ENCODE peak calls at places on chromosomes 12 and 14, in ten cellular contexts. D is transverse colon, S is suprapubic skin, K is aorta, Y is tibial artery, L is Panc1, M is body of pancreas, H is foreskin keratinocyte, J is heart left ventricle, W is lung. T is an unnamed sample.

GRCh38 chr14:53953828-53954550 is 2.6 kb downstream of the BMP4 start:
- DNase-seq in D (peak; percentile 31), S (peak; percentile 83), K (peak; percentile 71), Y (peak; percentile 64), L (no peak), M (peak; percentile 42), H (peak; percentile 51), J (peak; percentile 39), W (no peak), T (peak; percentile 88)

GRCh38 chr14:21711360-21711961 is 37.8 kb upstream of the OR4E1 start:
- DNase-seq in D (peak; percentile 13), S (no peak), K (no peak), Y (no peak), L (peak; percentile 36), M (peak; percentile 12), H (peak; percentile 21), J (no peak), W (no peak), T (no peak)

GRCh38 chr14:88849717-88850116 is 25.3 kb downstream of the TTC8 start:
- DNase-seq in D (no peak), S (no peak), K (no peak), Y (no peak), L (no peak), M (no peak), H (no peak), J (no peak), W (no peak), T (no peak)

GRCh38 chr12:96240251-96240650 is 46.1 kb downstream of the ELK3 start:
- DNase-seq in D (no peak), S (no peak), K (no peak), Y (no peak), L (no peak), M (no peak), H (no peak), J (no peak), W (no peak), T (no peak)

GRCh38 chr14:35299708-35300107 is 7.5 kb downstream of the PSMA6 start:
- DNase-seq in D (no peak), S (no peak), K (no peak), Y (no peak), L (no peak), M (no peak), H (no peak), J (no peak), W (no peak), T (no peak)

GRCh38 chr12:131615316-131616053 is 95.4 kb upstream of the SFSWAP start:
- DNase-seq in D (no peak), S (no peak), K (no peak), Y (no peak), L (no peak), M (no peak), H (no peak), J (no peak), W (no peak), T (peak; percentile 25)

GRCh38 chr14:21093769-21094681 is 4.4 kb downstream of the ZNF219 start:
- DNase-seq in D (no peak), S (no peak), K (no peak), Y (no peak), L (no peak), M (no peak), H (no peak), J (no peak), W (no peak), T (no peak)

GRCh38 chr12:48351022-48351708 is 446 bp upstream of the ZNF641 start:
- DNase-seq in D (peak; percentile 77), S (peak; percentile 81), K (peak; percentile 79), Y (peak; percentile 77), L (peak; percentile 32), M (peak; percentile 90), H (peak; percentile 54), J (no peak), W (peak; percentile 84), T (no peak)

GRCh38 chr12:64221656-64222010 is 463 bp downstream of the KICS2 start:
- DNase-seq in D (peak; percentile 89), S (peak; percentile 93), K (peak; percentile 90), Y (peak; percentile 91), L (peak; percentile 52), M (peak; percentile 92), H (peak; percentile 80), J (peak; percentile 81), W (peak; percentile 88), T (peak; percentile 95)

GRCh38 chr14:40447032-40447431 is 1014.8 kb upstream of the FBXO33 start:
- DNase-seq in D (no peak), S (no peak), K (no peak), Y (no peak), L (no peak), M (no peak), H (peak; percentile 51), J (no peak), W (no peak), T (no peak)

GRCh38 chr14:99081156-99081765 is 190.7 kb downstream of the BCL11B start:
- DNase-seq in D (no peak), S (no peak), K (no peak), Y (no peak), L (no peak), M (no peak), H (no peak), J (no peak), W (no peak), T (no peak)

DNA sequence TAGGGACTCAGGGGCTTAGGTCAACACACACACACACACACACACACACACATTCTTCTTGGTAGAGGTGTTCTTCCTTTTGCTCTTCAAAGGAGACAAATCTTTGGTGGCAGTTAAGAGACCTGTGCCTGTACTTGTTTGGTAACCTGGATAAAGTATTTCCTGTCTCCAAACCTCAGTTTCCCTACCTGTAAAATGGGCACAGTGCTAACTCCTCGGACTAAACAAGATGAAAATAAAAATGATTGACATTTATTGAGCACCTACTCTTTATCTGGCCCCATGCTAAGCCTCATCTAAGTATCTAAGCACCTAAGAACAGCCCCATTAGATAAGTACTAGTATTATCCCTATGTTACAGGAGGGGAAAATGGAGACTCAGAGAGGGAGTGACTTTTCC is 220.8 kb upstream of the MYL2 start:
- DNase-seq in D (no peak), S (no peak), K (no peak), Y (no peak), L (no peak), M (no peak), H (no peak), J (no peak), W (no peak), T (no peak)
- H3K4me1 ChIP-seq in D (peaks cover 5% of the 10 kb centered on the region), S (no peaks in the 10 kb centered on the region), K (no peaks in the 10 kb centered on the region), Y (no peaks in the 10 kb centered on the region), L (no peaks in the 10 kb centered on the region), M (no peaks in the 10 kb centered on the region), H (no peaks in the 10 kb centered on the region), J (no peaks in the 10 kb centered on the region), W (no peaks in the 10 kb centered on the region), T (no peaks in the 10 kb centered on the region)

GRCh38 chr12:116133149-116133548 is 144.3 kb downstream of the MED13L start:
- DNase-seq in D (no peak), S (no peak), K (no peak), Y (no peak), L (no peak), M (no peak), H (peak; percentile 41), J (no peak), W (no peak), T (no peak)
- H3K27ac ChIP-seq in D (no peak overlapping the region), S (no peak overlapping the region), K (no peak overlapping the region), Y (no peak overlapping the region), L (peak overlapping the region; percentile 42), M (no peak overlapping the region), H (no peak overlapping the region), J (no peak overlapping the region), W (no peak overlapping the region), T (no peak overlapping the region)

GRCh38 chr14:95486875-95487668 is 29.4 kb downstream of the SYNE3 start:
- DNase-seq in D (peak; percentile 62), S (no peak), K (no peak), Y (no peak), L (no peak), M (no peak), H (no peak), J (no peak), W (no peak), T (peak; percentile 36)
- H3K4me1 ChIP-seq in D (peaks cover 52% of the 10 kb centered on the region), S (peaks cover 90% of the 10 kb centered on the region), K (no peaks in the 10 kb centered on the region), Y (peaks cover 52% of the 10 kb centered on the region), L (peaks cover 14% of the 10 kb centered on the region), M (no peaks in the 10 kb centered on the region), H (peaks cover 26% of the 10 kb centered on the region), J (peaks cover 53% of the 10 kb centered on the region), W (peaks cover 24% of the 10 kb centered on the region), T (peaks cover 22% of the 10 kb centered on the region)

DNA sequence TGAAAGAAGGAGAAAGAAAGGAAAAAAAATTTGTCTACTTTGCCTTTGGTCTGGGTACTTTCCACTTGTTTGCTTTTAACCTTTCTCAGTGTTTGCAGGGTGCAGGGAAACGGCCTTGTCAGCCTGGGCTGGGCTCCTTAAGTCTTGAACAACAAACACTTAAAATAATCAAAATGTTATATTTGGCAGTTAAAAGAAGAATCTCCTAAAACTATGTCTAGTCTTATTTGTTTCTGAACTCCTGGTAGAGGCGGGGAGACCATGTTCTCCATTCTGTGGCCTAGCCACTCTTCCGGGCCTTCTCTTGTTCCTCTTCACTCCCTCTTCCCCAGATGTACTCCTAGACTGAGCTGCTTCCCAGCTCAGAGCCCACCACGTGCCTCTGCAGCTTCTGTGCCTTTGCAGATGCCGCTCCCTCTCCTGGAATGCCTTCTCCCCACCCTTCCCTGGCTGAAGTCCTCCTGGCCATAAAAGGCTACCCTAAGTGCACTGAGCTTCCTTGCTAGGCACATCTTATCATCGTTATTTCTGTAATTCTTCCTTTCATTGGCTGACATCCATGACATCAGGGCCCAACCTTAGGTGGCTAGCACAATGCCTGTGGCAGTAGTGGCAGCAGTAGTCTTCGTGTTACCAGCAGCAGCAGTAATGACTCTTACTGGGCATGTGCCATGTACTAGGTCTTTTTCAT is 432.9 kb downstream of the ZFP36L1 start:
- DNase-seq in D (peak; percentile 84), S (no peak), K (peak; percentile 83), Y (peak; percentile 58), L (no peak), M (peak; percentile 25), H (peak; percentile 74), J (peak; percentile 56), W (peak; percentile 78), T (peak; percentile 70)
- H3K27ac ChIP-seq in D (peak overlapping the region; percentile 70), S (peak overlapping the region; percentile 66), K (peak overlapping the region; percentile 59), Y (peak overlapping the region; percentile 86), L (no peak overlapping the region), M (peak overlapping the region; percentile 31), H (no peak overlapping the region), J (peak overlapping the region; percentile 63), W (peak overlapping the region; percentile 71), T (no peak overlapping the region)

GRCh38 chr12:104305349-104305748 is 1.8 kb downstream of the EID3 start:
- DNase-seq in D (no peak), S (no peak), K (no peak), Y (no peak), L (no peak), M (no peak), H (no peak), J (no peak), W (no peak), T (no peak)
- H3K4me1 ChIP-seq in D (peaks cover 44% of the 10 kb centered on the region), S (peaks cover 38% of the 10 kb centered on the region), K (peaks cover 2% of the 10 kb centered on the region), Y (peaks cover 25% of the 10 kb centered on the region), L (peaks cover 69% of the 10 kb centered on the region), M (peaks cover 15% of the 10 kb centered on the region), H (no peaks in the 10 kb centered on the region), J (peaks cover 38% of the 10 kb centered on the region), W (peaks cover 12% of the 10 kb centered on the region), T (peaks cover 9% of the 10 kb centered on the region)